ENCODE peak calls at places on chromosomes 2 and 18, in ten cellular contexts. L, Q, W, F, T, B, K, G, V and S are unnamed samples.

GRCh38 chr18:36851202-36851590 is 22.3 kb downstream of the KIAA1328 start:
- DNase-seq in T (no peak), W (no peak), B (no peak), Q (no peak), V (no peak), K (no peak), F (no peak), G (no peak), L (no peak), S (no peak)

GRCh38 chr2:191151315-191151698 is 513 bp upstream of the STAT4 start:
- DNase-seq in L (no peak), V (no peak), B (no peak), F (no peak), W (no peak), T (no peak), K (no peak), Q (no peak), G (no peak), S (no peak)

GRCh38 chr2:183037660-183038340 is 457 bp downstream of the NCKAP1 start:
- DNase-seq in F (peak), Q (peak), B (peak), K (no peak), G (no peak), V (peak), W (peak), L (peak), T (no peak), S (peak)

GRCh38 chr2:42965196-42965595 is 172.8 kb upstream of the HAAO start:
- DNase-seq in B (peak), L (no peak), K (no peak), W (no peak), T (no peak), Q (no peak), G (no peak), V (no peak), F (no peak), S (no peak)

GRCh38 chr18:76209597-76209996 is 285.4 kb downstream of the ZNF516 start:
- DNase-seq in B (peak), F (no peak), V (no peak), T (no peak), L (no peak), W (no peak), Q (peak), K (no peak), G (no peak), S (no peak)

GRCh38 chr2:128591841-128592822 is 273.5 kb upstream of the HS6ST1 start:
- DNase-seq in L (no peak), Q (no peak), G (no peak), F (no peak), T (no peak), K (no peak), B (no peak), W (peak), V (no peak), S (no peak)

GRCh38 chr2:94996401-94997100 is 29.0 kb upstream of the MAL start:
- DNase-seq in W (peak), L (no peak), Q (no peak), G (no peak), V (no peak), K (no peak), F (no peak), T (no peak), B (no peak), S (peak)

GRCh38 chr2:206383669-206384068 is 59.7 kb upstream of the ADAM23 start:
- DNase-seq in F (no peak), W (no peak), Q (no peak), K (no peak), V (no peak), L (no peak), G (no peak), T (no peak), B (no peak), S (no peak)

GRCh38 chr2:40658917-40659316 is 207.0 kb upstream of the SLC8A1 start:
- DNase-seq in K (no peak), G (no peak), B (peak), L (peak), W (no peak), V (peak), Q (peak), F (no peak), T (no peak), S (no peak)

GRCh38 chr2:19600506-19600905 is 242.1 kb upstream of the OSR1 start:
- DNase-seq in L (no peak), K (no peak), F (no peak), T (no peak), Q (no peak), V (no peak), W (no peak), G (no peak), B (peak), S (no peak)
- TF ChIP-seq CTCF in L (no peak), K (no peak), F (no peak), T (no peak), Q (no peak), V (no peak), W (no peak), G (no peak), B (peak), S (no peak)

GRCh38 chr2:65350714-65351113 is 81.7 kb downstream of the SPRED2 start:
- DNase-seq in W (no peak), F (no peak), V (peak), T (no peak), B (no peak), Q (no peak), G (no peak), K (no peak), L (no peak), S (no peak)
- TF ChIP-seq CTCF in W (peak), F (peak), V (no peak), T (no peak), B (peak), Q (peak), G (no peak), K (peak), L (peak), S (peak)

GRCh38 chr2:26561918-26562810 is 79.0 kb downstream of the CIB4 start:
- DNase-seq in V (peak), W (peak), K (peak), L (peak), T (peak), F (no peak), G (no peak), Q (peak), B (peak), S (peak)
- TF ChIP-seq CTCF in V (no peak), W (no peak), K (peak), L (no peak), T (no peak), F (no peak), G (peak), Q (peak), B (peak), S (peak)

GRCh38 chr18:40937386-40937785 is 1017.6 kb upstream of the PIK3C3 start:
- DNase-seq in T (no peak), V (no peak), K (no peak), W (no peak), G (no peak), Q (no peak), F (no peak), B (no peak), L (no peak), S (no peak)

GRCh38 chr18:40932862-40933261 is 1022.2 kb upstream of the PIK3C3 start:
- DNase-seq in T (no peak), L (no peak), Q (no peak), V (no peak), B (no peak), F (no peak), G (no peak), W (no peak), K (no peak), S (no peak)

GRCh38 chr18:40939636-40940035 is 1015.4 kb upstream of the PIK3C3 start:
- DNase-seq in V (no peak), W (no peak), T (no peak), B (no peak), K (no peak), Q (no peak), G (no peak), F (no peak), L (no peak), S (peak)

GRCh38 chr18:40938615-40939014 is 1016.4 kb upstream of the PIK3C3 start:
- DNase-seq in T (no peak), Q (no peak), K (no peak), V (no peak), F (no peak), L (no peak), W (no peak), G (no peak), B (no peak), S (no peak)

GRCh38 chr18:40935423-40935822 is 1019.6 kb upstream of the PIK3C3 start:
- DNase-seq in K (no peak), F (no peak), Q (peak), W (no peak), G (no peak), V (no peak), B (peak), L (peak), T (no peak), S (no peak)
- TF ChIP-seq CTCF in K (no peak), F (peak), Q (peak), W (no peak), G (no peak), V (peak), B (peak), L (peak), T (no peak), S (peak)

GRCh38 chr2:223050188-223050587 is 1.8 kb upstream of the KCNE4 start:
- DNase-seq in K (no peak), W (no peak), T (no peak), Q (no peak), G (no peak), V (no peak), L (no peak), F (no peak), B (no peak), S (no peak)

GRCh38 chr2:223053431-223054192 is 1.6 kb downstream of the KCNE4 start:
- DNase-seq in Q (no peak), V (no peak), B (no peak), L (no peak), T (no peak), K (no peak), F (no peak), G (no peak), W (no peak), S (no peak)

GRCh38 chr2:223052710-223053261 is 796 bp downstream of the KCNE4 start:
- DNase-seq in L (no peak), Q (no peak), K (no peak), B (no peak), W (no peak), T (peak), V (no peak), G (no peak), F (no peak), S (no peak)

GRCh38 chr2:223050900-223051299 is 1.1 kb upstream of the KCNE4 start:
- DNase-seq in V (no peak), Q (no peak), K (no peak), T (no peak), W (no peak), G (no peak), B (peak), F (no peak), L (no peak), S (no peak)

GRCh38 chr2:223051580-223052375 is at the start of gene KCNE4:
- DNase-seq in F (no peak), T (peak), L (no peak), G (no peak), W (no peak), Q (no peak), K (no peak), V (no peak), B (peak), S (no peak)
- TF ChIP-seq CTCF in F (no peak), T (no peak), L (no peak), G (no peak), W (no peak), Q (no peak), K (no peak), V (no peak), B (no peak), S (no peak)

DNA sequence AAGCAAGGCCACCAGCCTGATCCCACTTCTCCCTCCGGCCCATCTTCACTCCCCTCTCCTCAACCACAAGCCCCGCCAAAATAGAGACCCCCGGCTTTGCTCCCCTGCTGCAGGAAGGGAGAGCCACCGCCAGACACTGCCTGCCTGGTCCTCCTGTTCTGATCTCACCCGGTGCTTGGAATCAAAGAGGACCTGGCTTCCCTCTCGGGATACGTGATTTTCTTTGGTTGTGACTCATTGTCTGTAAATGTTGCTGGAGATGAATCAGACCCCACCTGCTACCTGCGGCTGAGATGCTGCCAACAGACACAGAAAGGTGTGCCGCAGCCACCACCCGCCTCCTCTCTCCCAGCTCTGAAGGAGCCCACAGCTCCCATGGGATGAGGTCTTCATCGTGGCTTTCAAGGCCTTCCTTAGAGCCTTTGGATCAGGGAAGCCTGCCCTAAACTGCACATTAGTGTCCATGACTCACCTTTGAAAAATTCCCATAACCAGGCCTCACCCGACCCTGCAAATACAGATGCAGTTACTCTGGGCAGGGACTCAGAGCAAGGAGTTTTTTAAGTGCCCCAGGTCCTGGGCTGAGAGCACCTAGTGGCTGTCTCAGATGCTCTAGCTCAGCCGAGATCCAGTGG is 79.4 kb upstream of the ZNF532 start:
- DNase-seq in F (no peak), W (no peak), B (peak), K (peak), Q (peak), T (no peak), G (peak), V (no peak), L (no peak), S (no peak)
- TF ChIP-seq CTCF in F (peak), W (no peak), B (peak), K (peak), Q (no peak), T (no peak), G (peak), V (no peak), L (no peak), S (no peak)